ENCODE peak calls at places on chromosomes 7 and 10, in eight cellular contexts. D is SK-N-SH, X is esophagus muscularis mucosa, L is A549, T is ovary, U is transverse colon, G is sigmoid colon, Z is tibial nerve. K is an unnamed sample.
A peak's percentile ranks its signal among the peaks of the same experiment; 100 is the strongest.

GRCh38 chr7:351256-351655 is 61.3 kb downstream of the FOXL3 start:
- DNase-seq in D (no peak), X (no peak), L (no peak), T (no peak), U (no peak), G (no peak), Z (no peak), K (no peak)

GRCh38 chr7:127901895-127902703 is 129.1 kb downstream of the LRRC4 start:
- DNase-seq in D (no peak), X (no peak), L (no peak), T (no peak), U (no peak), G (no peak), Z (no peak), K (no peak)

GRCh38 chr10:27717851-27718250 is 27.8 kb downstream of the MKX start:
- DNase-seq in D (no peak), X (no peak), L (no peak), T (no peak), U (no peak), G (no peak), Z (no peak), K (no peak)

GRCh38 chr7:8197994-8198698 is 63.8 kb downstream of the ICA1 start:
- DNase-seq in D (no peak), X (no peak), L (no peak), T (no peak), U (no peak), G (no peak), Z (no peak), K (no peak)

GRCh38 chr7:79984210-79984609 is 150.4 kb upstream of the GNAI1 start:
- DNase-seq in D (no peak), X (no peak), L (no peak), T (no peak), U (no peak), G (no peak), Z (no peak), K (no peak)

GRCh38 chr10:27745719-27746363 is at the start of gene MKX:
- DNase-seq in D (peak; percentile 31), X (no peak), L (no peak), T (peak; percentile 82), U (peak; percentile 37), G (peak; percentile 87), Z (no peak), K (peak; percentile 44)

GRCh38 chr7:158264881-158265742 is 322.5 kb downstream of the PTPRN2 start:
- DNase-seq in D (no peak), X (no peak), L (no peak), T (no peak), U (no peak), G (peak; percentile 60), Z (no peak), K (no peak)

GRCh38 chr7:82468435-82468834 is 24.9 kb upstream of the CACNA2D1 start:
- DNase-seq in D (no peak), X (no peak), L (no peak), T (no peak), U (no peak), G (no peak), Z (no peak), K (no peak)

GRCh38 chr10:67549390-67549789 is 146.6 kb downstream of the CTNNA3 start:
- DNase-seq in D (no peak), X (no peak), L (no peak), T (no peak), U (no peak), G (no peak), Z (no peak), K (no peak)

GRCh38 chr7:55026867-55027490 is 8.2 kb downstream of the EGFR start:
- DNase-seq in D (no peak), X (peak; percentile 88), L (no peak), T (no peak), U (no peak), G (no peak), Z (no peak), K (no peak)

GRCh38 chr7:117019786-117020604 is 66.7 kb downstream of the ST7 start:
- DNase-seq in D (peak; percentile 78), X (no peak), L (peak; percentile 32), T (peak; percentile 65), U (peak; percentile 37), G (peak; percentile 93), Z (peak; percentile 20), K (peak; percentile 38)

GRCh38 chr7:99386584-99387238 is 12.2 kb downstream of the ARPC1B start:
- DNase-seq in D (peak; percentile 58), X (no peak), L (no peak), T (no peak), U (no peak), G (no peak), Z (no peak), K (no peak)

GRCh38 chr7:155914341-155914740 is 102.1 kb upstream of the SHH start:
- DNase-seq in D (no peak), X (no peak), L (no peak), T (no peak), U (no peak), G (no peak), Z (no peak), K (no peak)

DNA sequence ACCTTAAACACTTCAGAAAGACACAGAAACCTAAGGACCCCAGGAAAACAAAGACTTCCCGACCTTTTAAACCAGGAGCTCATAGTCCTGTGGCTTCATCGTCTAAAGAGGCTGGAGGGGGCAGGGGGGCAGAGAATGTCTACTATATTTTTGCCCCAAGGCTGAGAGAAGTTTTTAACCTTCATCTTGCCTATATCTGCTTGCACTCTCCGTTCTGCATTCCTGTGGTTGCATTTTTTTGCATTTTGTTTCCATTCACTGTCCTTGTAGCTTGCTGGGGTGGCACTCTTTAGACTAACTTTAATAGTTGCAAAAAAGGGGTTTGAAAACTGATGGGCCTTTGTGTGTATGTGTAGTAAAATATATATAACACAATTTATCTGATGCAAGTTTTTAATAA is 23.7 kb downstream of the PRKAR2B start:
- DNase-seq in D (no peak), X (no peak), L (no peak), T (no peak), U (no peak), G (no peak), Z (no peak), K (no peak)
- TF ChIP-seq EP300 in D (no peak), X (no peak), L (no peak), T (no peak), U (no peak), G (no peak), Z (no peak), K (no peak)

DNA sequence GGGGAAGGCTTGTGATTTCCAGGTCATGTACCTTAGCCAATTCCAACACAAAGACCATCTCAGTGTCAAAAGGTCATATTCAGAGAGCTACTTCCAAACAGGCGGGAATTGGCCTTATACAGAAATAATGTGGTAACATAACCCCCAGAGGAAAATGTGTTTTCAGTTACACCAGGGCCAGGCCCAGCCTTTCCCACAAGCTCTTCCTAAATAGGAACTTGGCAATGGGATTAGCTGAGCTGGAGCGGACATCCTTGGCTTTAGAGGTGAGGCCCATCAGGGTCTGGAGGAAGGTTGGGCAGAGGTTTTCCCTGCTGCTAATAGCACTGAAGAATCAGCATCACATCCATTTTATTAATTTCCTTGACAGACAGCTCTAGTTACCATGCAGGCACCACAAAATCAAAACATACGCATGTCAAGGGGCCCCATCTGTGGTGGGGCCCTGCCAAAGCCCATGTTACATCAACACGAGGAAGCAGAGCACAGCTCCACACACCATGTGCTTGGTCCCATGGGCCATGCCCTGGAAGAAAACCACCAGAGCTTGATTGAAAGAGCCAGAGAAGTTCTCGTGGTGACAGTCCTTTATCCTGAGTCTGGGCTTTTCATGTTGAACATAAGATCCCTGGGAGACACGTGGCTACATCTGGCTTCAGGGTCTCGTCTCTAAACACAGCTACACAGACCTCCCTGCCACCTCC is 566.6 kb downstream of the KCNMA1 start:
- DNase-seq in D (no peak), X (peak; percentile 92), L (no peak), T (no peak), U (no peak), G (peak; percentile 69), Z (peak; percentile 80), K (no peak)
- TF ChIP-seq EP300 in D (no peak), X (no peak), L (no peak), T (no peak), U (no peak), G (no peak), Z (no peak), K (no peak)

DNA sequence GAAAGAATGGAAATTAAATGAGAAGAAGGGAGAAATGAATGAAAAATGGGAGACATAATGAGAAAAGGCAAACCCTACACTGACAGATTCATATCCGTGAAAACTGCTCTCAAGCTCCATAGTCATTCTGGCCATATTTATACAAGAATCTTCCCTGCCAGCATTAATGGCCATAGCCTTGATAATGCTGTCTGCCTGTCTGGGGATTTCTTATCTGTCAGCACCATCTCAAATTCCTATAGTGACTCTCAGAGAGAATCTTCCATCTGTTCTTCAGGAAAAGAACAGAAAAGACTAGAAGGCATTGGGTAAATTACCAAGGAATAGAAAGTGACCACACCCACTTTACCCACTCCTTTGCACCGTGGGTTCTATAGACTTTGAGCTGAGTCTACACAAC is 295.9 kb downstream of the PLXNA4 start:
- DNase-seq in D (no peak), X (no peak), L (no peak), T (no peak), U (no peak), G (no peak), Z (no peak), K (no peak)
- TF ChIP-seq EP300 in D (no peak), X (no peak), L (no peak), T (no peak), U (no peak), G (no peak), Z (no peak), K (no peak)

GRCh38 chr7:91325731-91326130 is 61.5 kb downstream of the FZD1 start:
- DNase-seq in D (no peak), X (no peak), L (no peak), T (no peak), U (no peak), G (no peak), Z (no peak), K (no peak)

GRCh38 chr7:91327341-91327740 is 63.1 kb downstream of the FZD1 start:
- DNase-seq in D (no peak), X (no peak), L (no peak), T (no peak), U (no peak), G (no peak), Z (no peak), K (no peak)

GRCh38 chr7:91323759-91324158 is 59.5 kb downstream of the FZD1 start:
- DNase-seq in D (no peak), X (no peak), L (no peak), T (peak; percentile 40), U (no peak), G (no peak), Z (no peak), K (no peak)

GRCh38 chr7:91324663-91325062 is 60.4 kb downstream of the FZD1 start:
- DNase-seq in D (no peak), X (no peak), L (no peak), T (no peak), U (no peak), G (no peak), Z (no peak), K (no peak)

DNA sequence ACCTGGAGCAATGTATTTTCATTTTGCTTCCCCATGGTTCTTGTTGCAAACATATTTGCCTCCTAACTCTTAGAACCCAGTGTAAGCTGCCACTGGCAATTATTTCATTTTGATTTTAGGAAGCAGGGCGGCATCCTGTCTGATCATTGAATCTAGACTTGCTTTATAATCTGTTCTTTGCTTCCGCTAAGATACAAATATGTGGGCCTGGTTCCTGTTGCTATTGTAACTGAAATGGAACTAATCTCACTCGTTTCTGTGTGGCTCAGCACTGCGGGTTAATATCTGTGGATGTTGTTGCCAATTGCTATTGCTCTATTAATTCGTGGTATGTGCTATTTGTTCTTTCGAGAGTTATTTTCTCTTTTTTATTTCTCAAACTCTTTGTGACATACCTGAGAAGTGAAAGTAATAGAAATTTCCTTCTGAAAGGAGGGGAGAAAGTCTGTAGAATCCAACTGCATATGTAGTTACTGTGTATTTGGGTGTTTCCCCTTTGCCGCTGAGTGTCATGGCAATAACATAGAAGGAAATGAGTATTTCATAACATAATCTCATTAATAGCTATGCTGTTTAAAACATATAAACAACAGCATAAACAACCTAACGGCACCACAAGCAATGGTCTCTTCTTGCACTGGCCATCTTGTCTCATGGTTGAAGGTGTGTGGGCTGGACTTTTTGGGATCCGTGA is 62.4 kb downstream of the FZD1 start:
- DNase-seq in D (no peak), X (no peak), L (no peak), T (no peak), U (no peak), G (no peak), Z (no peak), K (no peak)
- TF ChIP-seq EP300 in D (no peak), X (no peak), L (no peak), T (no peak), U (no peak), G (no peak), Z (no peak), K (no peak)

K was measured in stomach.